ENCODE peak calls at places on chromosomes 2 and 18, in four cellular contexts. A is fibroblast of villous mesenchyme, F is A549, J is A172. G is an unnamed sample.

GRCh38 chr2:3630631-3631030 is 27.4 kb upstream of the ALLC start:
- DNase-seq in F (no peak), A (no peak), J (no peak), G (no peak)

GRCh38 chr2:62344472-62344871 is 148.6 kb downstream of the B3GNT2 start:
- DNase-seq in J (no peak), F (no peak), A (no peak), G (no peak)

GRCh38 chr2:12087671-12088380 is 341.4 kb downstream of the LPIN1 start:
- DNase-seq in A (peak), F (peak), J (no peak), G (no peak)

GRCh38 chr2:223941579-223942277 is 3.4 kb downstream of the WDFY1 start:
- DNase-seq in F (peak), A (peak), J (peak), G (no peak)

GRCh38 chr2:3626118-3626816 is 31.4 kb downstream of the COLEC11 start:
- DNase-seq in F (no peak), J (no peak), A (peak), G (no peak)

GRCh38 chr2:146869328-146869727 is 975.5 kb upstream of the ACVR2A start:
- DNase-seq in A (no peak), J (no peak), F (no peak), G (no peak)

GRCh38 chr2:237299897-237300296 is 114.1 kb downstream of the COL6A3 start:
- DNase-seq in J (peak), A (peak), F (no peak), G (no peak)

GRCh38 chr2:39757156-39757555 is 21.9 kb downstream of the THUMPD2 start:
- DNase-seq in J (no peak), A (no peak), F (no peak), G (no peak)

GRCh38 chr2:231710751-231711676 is 2.7 kb downstream of the PTMA start:
- DNase-seq in A (peak), J (no peak), F (no peak), G (no peak)

GRCh38 chr2:25294573-25295462 is 46.9 kb downstream of the DNMT3A start:
- DNase-seq in A (no peak), J (peak), F (peak), G (no peak)

GRCh38 chr18:78770149-78771139 is 209.2 kb upstream of the SALL3 start:
- DNase-seq in A (no peak), F (no peak), J (no peak), G (no peak)

GRCh38 chr18:61448316-61448715 is 115.1 kb downstream of the CDH20 start:
- DNase-seq in J (no peak), F (no peak), A (no peak), G (no peak)

GRCh38 chr18:53478155-53478554 is 746.3 kb downstream of the MBD2 start:
- DNase-seq in J (no peak), A (no peak), F (no peak), G (no peak)

GRCh38 chr2:204972606-204973336 is 427.5 kb downstream of the PARD3B start:
- DNase-seq in A (peak), J (no peak), F (no peak), G (no peak)

GRCh38 chr2:112005391-112006075 is 49.5 kb upstream of the TMEM87B start:
- DNase-seq in F (no peak), J (no peak), A (no peak), G (no peak)

GRCh38 chr18:9433616-9434239 is 41.6 kb upstream of the RALBP1 start:
- DNase-seq in J (no peak), A (no peak), F (no peak), G (no peak)

GRCh38 chr2:79620679-79621078 is 107.8 kb downstream of the CTNNA2 start:
- DNase-seq in F (peak), A (no peak), J (no peak), G (no peak)

GRCh38 chr2:176098366-176099158 is 1.0 kb upstream of the HOXD12 start:
- DNase-seq in J (no peak), A (no peak), F (no peak), G (no peak)

GRCh38 chr18:75554644-75555043 is 127.1 kb upstream of the SMIM21 start:
- DNase-seq in F (no peak), J (no peak), A (no peak), G (peak)